ENCODE peak calls at places on chromosomes 7 and 10, in seven cellular contexts. Q is mesenchymal stem cell, Z is IMR-90, S is H1, B is neuronal stem cell, W is H9, C is trophoblast cell. X is an unnamed sample.

GRCh38 chr7:40866601-40867000 is 731.8 kb downstream of the SUGCT start:
- DNase-seq in Z (no peak), C (no peak), B (no peak), W (no peak), S (no peak), Q (no peak), X (peak)

GRCh38 chr7:97342512-97342911 is 225.0 kb downstream of the SDHAF3 start:
- DNase-seq in W (no peak), C (no peak), B (no peak), S (no peak), Z (no peak), Q (no peak), X (no peak)

GRCh38 chr7:1825877-1826741 is 156.0 kb downstream of the ELFN1 start:
- DNase-seq in Z (no peak), C (no peak), Q (no peak), B (no peak), S (no peak), W (peak), X (no peak)

GRCh38 chr7:74365320-74366022 is 76.3 kb downstream of the CLIP2 start:
- DNase-seq in W (peak), S (no peak), Z (peak), C (peak), B (peak), Q (peak), X (peak)

GRCh38 chr7:37441405-37441797 is 7.3 kb downstream of the ELMO1 start:
- DNase-seq in C (no peak), B (no peak), Z (no peak), Q (no peak), W (no peak), S (no peak), X (no peak)

GRCh38 chr7:102432476-102433318 is 678 bp upstream of the ORAI2 start:
- DNase-seq in Z (no peak), S (no peak), B (peak), W (peak), C (no peak), Q (no peak), X (no peak)

GRCh38 chr7:2028733-2029132 is 204.0 kb downstream of the MAD1L1 start:
- DNase-seq in Q (no peak), W (no peak), Z (no peak), S (no peak), B (no peak), C (no peak), X (no peak)

GRCh38 chr7:75944507-75944906 is 29.6 kb downstream of the POR start:
- DNase-seq in W (no peak), C (no peak), S (no peak), Z (no peak), B (no peak), Q (no peak), X (no peak)

GRCh38 chr7:149690688-149691446 is 82.5 kb downstream of the ZNF467 start:
- DNase-seq in B (no peak), Z (peak), W (peak), C (peak), S (peak), Q (peak), X (peak)

GRCh38 chr10:3866347-3866746 is 81.3 kb upstream of the KLF6 start:
- DNase-seq in Z (no peak), C (no peak), B (no peak), W (no peak), Q (no peak), S (no peak), X (no peak)

GRCh38 chr7:33050425-33051318 is 11.9 kb downstream of the NT5C3A start:
- DNase-seq in B (no peak), C (peak), W (no peak), S (no peak), Q (peak), Z (peak), X (peak)

GRCh38 chr10:70331486-70332268 is 47.9 kb upstream of the NPFFR1 start:
- DNase-seq in Z (peak), S (no peak), C (no peak), Q (peak), W (no peak), B (no peak), X (peak)

GRCh38 chr7:36607206-36607515 is 117.1 kb downstream of the AOAH start:
- DNase-seq in C (no peak), W (no peak), S (no peak), B (no peak), Z (no peak), Q (no peak), X (no peak)

GRCh38 chr7:155526225-155526624 is 20.1 kb downstream of the CNPY1 start:
- DNase-seq in B (no peak), S (no peak), Q (no peak), W (no peak), Z (no peak), C (no peak), X (no peak)

GRCh38 chr7:3042861-3043489 is 692 bp downstream of the CARD11 start:
- DNase-seq in C (no peak), B (no peak), W (peak), S (no peak), Z (no peak), Q (no peak), X (peak)

GRCh38 chr7:42961182-42961581 is 29.0 kb downstream of the MRPL32 start:
- DNase-seq in S (no peak), W (no peak), C (peak), B (no peak), Z (no peak), Q (no peak), X (peak)

GRCh38 chr10:6667679-6668270 is 87.7 kb upstream of the PRKCQ start:
- DNase-seq in B (peak), Q (peak), W (peak), S (no peak), C (peak), Z (peak), X (peak)

GRCh38 chr7:154953006-154953684 is 49.8 kb downstream of the PAXIP1 start:
- DNase-seq in Z (peak), C (peak), B (peak), W (peak), Q (peak), S (peak), X (peak)

GRCh38 chr10:24603333-24603732 is 120.4 kb downstream of the ARHGAP21 start:
- DNase-seq in W (no peak), Q (peak), S (no peak), C (no peak), Z (peak), B (no peak), X (no peak)

GRCh38 chr10:50614444-50615137 is 9.2 kb downstream of the SGMS1 start:
- DNase-seq in Q (no peak), S (no peak), B (no peak), Z (no peak), C (no peak), W (peak), X (peak)

GRCh38 chr7:101896312-101896711 is 78.9 kb downstream of the CUX1 start:
- DNase-seq in Q (no peak), Z (no peak), B (no peak), W (no peak), S (no peak), C (no peak), X (no peak)

GRCh38 chr10:49083256-49083655 is 32.1 kb downstream of the VSTM4 start:
- DNase-seq in Q (no peak), C (no peak), B (no peak), S (no peak), Z (no peak), W (no peak), X (no peak)

GRCh38 chr7:137127806-137128205 is 215.7 kb downstream of the PTN start:
- DNase-seq in Q (no peak), S (no peak), Z (peak), B (no peak), C (no peak), W (no peak), X (no peak)

GRCh38 chr7:1938788-1939433 is 268.8 kb downstream of the ELFN1 start:
- DNase-seq in C (no peak), S (no peak), Z (no peak), B (no peak), W (no peak), Q (no peak), X (no peak)

GRCh38 chr10:44920252-44920651 is 9.1 kb downstream of the TMEM72 start:
- DNase-seq in W (no peak), Q (no peak), Z (no peak), S (no peak), C (no peak), B (no peak), X (no peak)

GRCh38 chr10:16887565-16887964 is 70.3 kb upstream of the RSU1 start:
- DNase-seq in W (no peak), Q (peak), B (no peak), S (no peak), C (no peak), Z (peak), X (no peak)

GRCh38 chr10:124259139-124259825 is 159.4 kb downstream of the OAT start:
- DNase-seq in Q (peak), Z (no peak), B (no peak), C (no peak), S (no peak), W (no peak), X (peak)

GRCh38 chr10:84176351-84176750 is 2.8 kb downstream of the GPR15LG start:
- DNase-seq in C (no peak), W (peak), B (no peak), S (no peak), Q (no peak), Z (no peak), X (no peak)

GRCh38 chr7:44244282-44244681 is 43.5 kb downstream of the YKT6 start:
- DNase-seq in B (peak), W (peak), C (no peak), S (no peak), Q (peak), Z (no peak), X (peak)

GRCh38 chr10:68154211-68154497 is 44.9 kb downstream of the MYPN start:
- DNase-seq in B (no peak), S (no peak), Z (peak), Q (no peak), W (peak), C (no peak), X (peak)

GRCh38 chr10:111128331-111129167 is 51.7 kb downstream of the ADRA2A start:
- DNase-seq in B (no peak), W (peak), Z (peak), S (no peak), Q (peak), C (peak), X (peak)

GRCh38 chr10:103736763-103737162 is 118.6 kb downstream of the SH3PXD2A start:
- DNase-seq in W (peak), C (no peak), B (peak), Q (no peak), Z (no peak), S (peak), X (peak)

GRCh38 chr7:22002731-22003130 is 57.0 kb upstream of the CDCA7L start:
- DNase-seq in B (no peak), Z (no peak), S (no peak), Q (no peak), W (no peak), C (no peak), X (no peak)

GRCh38 chr7:151430391-151431205 is 9.3 kb downstream of the CRYGN start:
- DNase-seq in Q (no peak), W (no peak), S (no peak), Z (no peak), B (no peak), C (no peak), X (no peak)

GRCh38 chr10:92757720-92758119 is 68.0 kb downstream of the HHEX start:
- DNase-seq in Z (no peak), Q (no peak), W (no peak), B (no peak), C (no peak), S (no peak), X (no peak)

GRCh38 chr7:6162650-6163366 is 109.6 kb downstream of the CYTH3 start:
- DNase-seq in B (no peak), Z (no peak), W (no peak), S (no peak), Q (no peak), C (no peak), X (no peak)
- H3K4ac ChIP-seq in B (no peak), Z (no peak), W (no peak), S (no peak), Q (no peak), C (no peak), X (no peak)

DNA sequence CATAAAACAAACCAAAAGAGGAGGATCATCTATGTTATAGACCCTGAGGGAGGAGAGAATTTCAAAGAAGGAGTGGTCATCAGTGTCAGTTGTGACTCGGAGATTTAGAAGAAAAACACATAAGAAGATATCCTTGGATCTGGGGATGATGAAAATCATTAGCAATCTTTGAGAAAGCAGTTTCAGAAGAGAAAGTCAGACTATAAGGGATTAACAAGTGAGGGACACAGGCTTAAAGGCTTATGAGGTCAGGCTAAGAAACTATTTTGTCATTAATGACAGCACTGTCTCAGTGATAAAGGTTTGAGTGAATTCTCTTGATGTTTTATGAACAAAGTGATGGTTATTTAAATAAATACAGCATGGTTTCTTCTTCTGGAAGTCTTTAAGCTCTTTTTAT is 6.1 kb upstream of the GPR85 start:
- DNase-seq in Q (no peak), W (no peak), S (no peak), C (no peak), Z (no peak), B (no peak), X (no peak)
- H2AK5ac ChIP-seq in Q (no peak), W (no peak), S (no peak), C (no peak), Z (no peak), B (no peak), X (no peak)

GRCh38 chr7:114928060-114928459 is 6.2 kb downstream of the MDFIC start:
- DNase-seq in B (no peak), Z (no peak), S (no peak), Q (no peak), C (no peak), W (no peak), X (no peak)

GRCh38 chr7:114930107-114930521 is 8.2 kb downstream of the MDFIC start:
- DNase-seq in C (no peak), W (peak), Q (peak), Z (peak), B (peak), S (no peak), X (peak)

GRCh38 chr7:114931656-114932011 is 9.7 kb downstream of the MDFIC start:
- DNase-seq in B (no peak), W (no peak), Q (no peak), Z (no peak), C (no peak), S (no peak), X (no peak)

GRCh38 chr7:114930829-114931655 is 9.1 kb downstream of the MDFIC start:
- DNase-seq in Z (peak), C (no peak), B (no peak), Q (no peak), S (no peak), W (no peak), X (no peak)

DNA sequence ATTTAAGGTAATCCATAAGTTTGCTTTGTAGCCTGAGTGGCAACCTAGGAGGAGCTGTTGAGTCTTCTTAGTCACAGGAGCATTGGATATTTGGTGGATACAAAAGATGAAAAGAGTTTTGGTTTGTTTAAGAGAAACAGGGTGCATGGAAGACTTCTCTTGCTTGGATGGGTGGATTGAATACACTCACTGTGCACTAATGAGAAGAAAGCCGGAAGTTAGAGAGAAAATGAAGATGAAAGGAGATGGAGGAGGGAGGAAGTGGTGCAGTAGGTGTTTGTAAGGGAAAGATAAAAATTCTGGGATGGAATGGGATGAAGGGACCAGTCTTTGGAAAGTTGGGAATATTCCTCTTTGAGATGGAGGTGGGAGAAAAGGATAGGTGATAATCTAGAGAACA is 7.7 kb downstream of the MDFIC start:
- DNase-seq in Z (no peak), C (no peak), B (no peak), S (no peak), W (no peak), Q (no peak), X (peak)
- H2BK5ac ChIP-seq in Z (peak), C (no peak), B (no peak), S (peak), W (no peak), Q (no peak), X (no peak)

DNA sequence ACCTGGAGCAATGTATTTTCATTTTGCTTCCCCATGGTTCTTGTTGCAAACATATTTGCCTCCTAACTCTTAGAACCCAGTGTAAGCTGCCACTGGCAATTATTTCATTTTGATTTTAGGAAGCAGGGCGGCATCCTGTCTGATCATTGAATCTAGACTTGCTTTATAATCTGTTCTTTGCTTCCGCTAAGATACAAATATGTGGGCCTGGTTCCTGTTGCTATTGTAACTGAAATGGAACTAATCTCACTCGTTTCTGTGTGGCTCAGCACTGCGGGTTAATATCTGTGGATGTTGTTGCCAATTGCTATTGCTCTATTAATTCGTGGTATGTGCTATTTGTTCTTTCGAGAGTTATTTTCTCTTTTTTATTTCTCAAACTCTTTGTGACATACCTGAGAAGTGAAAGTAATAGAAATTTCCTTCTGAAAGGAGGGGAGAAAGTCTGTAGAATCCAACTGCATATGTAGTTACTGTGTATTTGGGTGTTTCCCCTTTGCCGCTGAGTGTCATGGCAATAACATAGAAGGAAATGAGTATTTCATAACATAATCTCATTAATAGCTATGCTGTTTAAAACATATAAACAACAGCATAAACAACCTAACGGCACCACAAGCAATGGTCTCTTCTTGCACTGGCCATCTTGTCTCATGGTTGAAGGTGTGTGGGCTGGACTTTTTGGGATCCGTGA is 62.4 kb downstream of the FZD1 start:
- DNase-seq in C (no peak), B (no peak), W (no peak), S (no peak), Z (no peak), Q (no peak), X (no peak)
- H3K4ac ChIP-seq in C (no peak), B (no peak), W (no peak), S (no peak), Z (no peak), Q (no peak), X (no peak)

DNA sequence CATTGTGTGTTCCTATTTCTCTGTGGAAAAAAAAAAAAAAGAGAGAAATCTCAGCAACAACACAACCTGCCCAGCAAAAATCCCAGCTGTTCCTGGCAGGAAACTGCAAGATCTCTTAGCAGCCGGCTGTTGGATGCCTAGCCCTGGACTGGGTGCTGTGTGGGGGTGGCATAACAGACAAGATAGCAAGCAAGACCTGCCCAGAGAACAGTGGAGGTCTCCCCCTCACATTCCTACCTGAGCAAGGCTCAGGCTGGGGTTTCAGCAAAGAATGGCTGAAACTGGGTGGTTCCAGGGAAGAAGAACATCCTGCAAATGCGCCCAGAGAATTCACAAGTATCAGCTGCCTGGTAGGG is 248.8 kb upstream of the ZMIZ1 start:
- DNase-seq in C (no peak), Q (no peak), B (no peak), Z (no peak), S (no peak), W (no peak), X (no peak)
- H2AK5ac ChIP-seq in C (no peak), Q (no peak), B (no peak), Z (no peak), S (no peak), W (no peak), X (no peak)

X was measured in mesendoderm.